ENCODE peak calls at places on chromosomes 1 and 21, in nine cellular contexts. E is heart right ventricle, L is PC-3, I is transverse colon, Q is left lung, W is lower lobe of right lung, D is mammary epithelial cell, G is PC-9, O is breast epithelium. V is an unnamed sample.

GRCh38 chr1:15684468-15685283 is 556 bp downstream of the PLEKHM2 start:
- DNase-seq in E (peak; percentile 43), L (no peak), I (peak; percentile 47), Q (peak; percentile 87), W (peak; percentile 72), D (peak; percentile 16), G (no peak), O (peak; percentile 26), V (peak; percentile 5)

GRCh38 chr21:39137248-39138186 is 45.7 kb downstream of the PSMG1 start:
- DNase-seq in E (no peak), L (peak; percentile 35), I (no peak), Q (no peak), W (no peak), D (peak; percentile 51), G (no peak), O (no peak), V (no peak)

GRCh38 chr1:226051356-226051755 is 11.2 kb upstream of the H3-3A start:
- DNase-seq in E (no peak), L (peak; percentile 27), I (no peak), Q (no peak), W (no peak), D (peak; percentile 52), G (no peak), O (no peak), V (no peak)

GRCh38 chr1:197736689-197737088 is 38.6 kb downstream of the DENND1B start:
- DNase-seq in E (no peak), L (peak; percentile 47), I (no peak), Q (no peak), W (no peak), D (peak; percentile 85), G (no peak), O (no peak), V (no peak)

GRCh38 chr1:150233359-150234308 is 2.3 kb downstream of the ANP32E start:
- DNase-seq in E (no peak), L (peak; percentile 48), I (no peak), Q (no peak), W (no peak), D (peak; percentile 9), G (no peak), O (peak; percentile 33), V (no peak)

GRCh38 chr21:34073749-34074282 is 438 bp downstream of the MRPS6 start:
- DNase-seq in E (no peak), L (peak; percentile 34), I (peak; percentile 52), Q (peak; percentile 91), W (peak; percentile 61), D (no peak), G (no peak), O (no peak), V (no peak)

GRCh38 chr1:905811-906531 is 17.8 kb upstream of the SAMD11 start:
- DNase-seq in E (peak; percentile 3), L (no peak), I (peak; percentile 9), Q (peak; percentile 75), W (peak; percentile 47), D (no peak), G (no peak), O (no peak), V (no peak)

GRCh38 chr1:55129194-55129728 is 85.9 kb downstream of the USP24 start:
- DNase-seq in E (peak; percentile 28), L (peak; percentile 10), I (no peak), Q (no peak), W (no peak), D (no peak), G (no peak), O (no peak), V (no peak)

GRCh38 chr1:163596541-163597258 is 274.9 kb downstream of the NUF2 start:
- DNase-seq in E (no peak), L (peak; percentile 34), I (no peak), Q (no peak), W (no peak), D (no peak), G (no peak), O (no peak), V (no peak)

GRCh38 chr1:209810783-209811182 is 4.8 kb upstream of the IRF6 start:
- DNase-seq in E (no peak), L (no peak), I (no peak), Q (no peak), W (no peak), D (no peak), G (no peak), O (no peak), V (no peak)

GRCh38 chr1:85089203-85089602 is 40.9 kb upstream of the MCOLN3 start:
- DNase-seq in E (no peak), L (no peak), I (no peak), Q (no peak), W (no peak), D (no peak), G (no peak), O (no peak), V (no peak)

GRCh38 chr1:27666294-27666693 is 5.7 kb downstream of the IFI6 start:
- DNase-seq in E (no peak), L (no peak), I (no peak), Q (no peak), W (no peak), D (no peak), G (no peak), O (no peak), V (no peak)

GRCh38 chr1:25232866-25233784 is 823 bp upstream of the SYF2 start:
- DNase-seq in E (peak; percentile 83), L (peak; percentile 72), I (peak; percentile 90), Q (no peak), W (peak; percentile 91), D (peak; percentile 80), G (peak; percentile 70), O (peak; percentile 82), V (peak; percentile 34)

GRCh38 chr1:178933709-178934573 is 63.1 kb upstream of the ANGPTL1 start:
- DNase-seq in E (peak; percentile 18), L (no peak), I (no peak), Q (no peak), W (no peak), D (no peak), G (no peak), O (no peak), V (no peak)

GRCh38 chr1:108955881-108956280 is 7.4 kb downstream of the CLCC1 start:
- DNase-seq in E (no peak), L (no peak), I (no peak), Q (no peak), W (no peak), D (no peak), G (no peak), O (no peak), V (no peak)

GRCh38 chr1:113036639-113037321 is 36.2 kb upstream of the LRIG2 start:
- DNase-seq in E (no peak), L (peak; percentile 56), I (no peak), Q (no peak), W (no peak), D (peak; percentile 84), G (no peak), O (no peak), V (no peak)

GRCh38 chr1:234899041-234899787 is 229.4 kb downstream of the TOMM20 start:
- DNase-seq in E (peak; percentile 71), L (peak; percentile 52), I (no peak), Q (no peak), W (peak; percentile 71), D (no peak), G (peak; percentile 82), O (no peak), V (no peak)

GRCh38 chr1:150619576-150620509 is 9.6 kb downstream of the ENSA start:
- DNase-seq in E (peak; percentile 50), L (peak; percentile 84), I (no peak), Q (no peak), W (no peak), D (peak; percentile 78), G (peak; percentile 30), O (no peak), V (no peak)

GRCh38 chr1:109537450-109538178 is 2.1 kb upstream of the GPR61 start:
- DNase-seq in E (no peak), L (no peak), I (no peak), Q (no peak), W (no peak), D (no peak), G (no peak), O (no peak), V (no peak)

DNA sequence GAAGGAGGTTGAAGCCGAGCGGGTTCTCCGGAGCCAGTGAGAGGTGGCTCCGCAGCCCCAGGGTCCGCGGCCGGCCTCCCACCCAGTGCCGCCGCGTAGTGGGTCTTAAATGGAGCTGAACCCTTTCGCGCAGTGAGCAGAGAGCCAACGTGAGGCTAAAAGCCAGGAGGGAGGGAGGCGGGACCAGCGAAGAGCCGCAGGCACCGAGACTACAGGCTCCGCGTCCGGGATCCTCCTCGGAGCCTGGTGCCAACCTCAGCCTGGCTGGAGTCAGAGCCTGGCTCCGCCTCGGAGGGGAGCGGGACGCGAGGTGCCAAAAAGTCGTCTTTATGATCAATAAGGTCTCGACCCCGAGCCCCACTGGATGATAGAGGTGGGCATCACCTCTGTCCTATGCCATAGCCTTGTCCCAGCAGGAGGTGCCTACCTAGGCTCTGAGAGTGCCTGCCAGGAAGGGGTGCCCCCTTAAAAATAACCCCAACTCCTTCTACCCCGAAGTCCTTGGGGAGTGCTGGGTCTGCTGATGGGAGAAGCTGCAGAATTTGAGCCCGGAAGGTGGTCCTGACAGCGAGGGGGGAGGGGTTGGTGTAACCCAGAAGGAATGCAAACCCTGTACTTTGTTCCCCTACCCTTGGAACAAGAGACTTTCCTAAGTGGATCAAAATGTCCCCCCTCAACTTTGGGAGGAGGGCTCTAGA is 1.6 kb downstream of the IGSF21 start:
- DNase-seq in E (no peak), L (no peak), I (no peak), Q (no peak), W (no peak), D (no peak), G (no peak), O (no peak), V (no peak)
- H3K27me3 ChIP-seq in E (peaks cover 70% of the 10 kb centered on the region), L (peaks cover 46% of the 10 kb centered on the region), I (peaks cover 93% of the 10 kb centered on the region), Q (peaks cover 67% of the 10 kb centered on the region), W (peaks cover 97% of the 10 kb centered on the region), D (peaks cover 29% of the 10 kb centered on the region), G (no peaks in the 10 kb centered on the region), O (peaks cover 94% of the 10 kb centered on the region), V (no peaks in the 10 kb centered on the region)

GRCh38 chr1:18673976-18674375 is 43.3 kb downstream of the PAX7 start:
- DNase-seq in E (no peak), L (peak; percentile 46), I (no peak), Q (no peak), W (no peak), D (no peak), G (no peak), O (no peak), V (no peak)
- TF ChIP-seq CTCF in E (no peak), L (peak; percentile 62), I (no peak), Q (no peak), W (no peak), D (peak; percentile 30), G (no peak), O (no peak), V (no peak)

GRCh38 chr1:200673952-200674823 is 4.5 kb upstream of the DDX59 start:
- DNase-seq in E (no peak), L (peak; percentile 66), I (no peak), Q (no peak), W (no peak), D (peak; percentile 88), G (no peak), O (no peak), V (no peak)
- H3K27ac ChIP-seq in E (no peak overlapping the region), L (peak overlapping the region; percentile 5), I (no peak overlapping the region), Q (no peak overlapping the region), W (no peak overlapping the region), D (peak overlapping the region; percentile 95), G (no peak overlapping the region), O (no peak overlapping the region), V (no peak overlapping the region)

GRCh38 chr1:36693116-36693515 is 210.4 kb upstream of the CSF3R start:
- DNase-seq in E (no peak), L (no peak), I (no peak), Q (no peak), W (no peak), D (no peak), G (no peak), O (no peak), V (no peak)
- H3K27me3 ChIP-seq in E (peaks cover 42% of the 10 kb centered on the region), L (peaks cover 60% of the 10 kb centered on the region), I (peaks cover 14% of the 10 kb centered on the region), Q (no peaks in the 10 kb centered on the region), W (peaks cover 31% of the 10 kb centered on the region), D (no peaks in the 10 kb centered on the region), G (peaks cover 55% of the 10 kb centered on the region), O (peaks cover 66% of the 10 kb centered on the region), V (no peaks in the 10 kb centered on the region)